ENCODE peak calls at places on chromosomes 5 and 9, in six cellular contexts. Z is naive thymus-derived CD8-positive, alpha-beta T cell; D is stimulated activated CD4-positive, alpha-beta T cell treated with anti-CD3 and anti-CD28 coated beads, Interleukin-4, amount 100 ng/mL, for 4 hours; L is frontal cortex; P is AG08396; Q is fibroblast of mammary gland. U is an unnamed sample.

GRCh38 chr5:111070272-111071134 is 1.0 kb upstream of the TSLP start:
- DNase-seq in P (no peak), Q (peak; percentile 30), D (peak; percentile 39), Z (no peak), L (no peak), U (peak; percentile 65)

GRCh38 chr5:125538469-125538868 is 792.0 kb upstream of the ZNF608 start:
- DNase-seq in Z (no peak), P (no peak), Q (no peak), L (no peak), D (no peak), U (no peak)

GRCh38 chr9:26261503-26262330 is 583.5 kb upstream of the TUSC1 start:
- DNase-seq in L (no peak), P (peak; percentile 26), Z (no peak), D (no peak), Q (peak; percentile 75), U (peak; percentile 60)

GRCh38 chr5:8322478-8322877 is 453.5 kb downstream of the MTRR start:
- DNase-seq in L (no peak), D (no peak), P (no peak), Z (no peak), Q (no peak), U (no peak)

GRCh38 chr5:143248822-143249579 is 154.5 kb downstream of the NR3C1 start:
- DNase-seq in Q (peak; percentile 86), P (peak; percentile 60), Z (no peak), D (no peak), L (no peak), U (peak; percentile 75)

GRCh38 chr5:167049043-167049663 is 1242.3 kb upstream of the WWC1 start:
- DNase-seq in L (no peak), P (no peak), D (no peak), Q (peak; percentile 71), Z (no peak), U (peak; percentile 18)

GRCh38 chr5:173775261-173775660 is 112.9 kb upstream of the CPEB4 start:
- DNase-seq in P (no peak), Q (no peak), D (no peak), L (no peak), Z (no peak), U (no peak)

GRCh38 chr5:6194906-6195612 is 183.3 kb downstream of the MED10 start:
- DNase-seq in D (no peak), L (no peak), P (no peak), Q (no peak), Z (no peak), U (no peak)

U was measured in AG20443.